ENCODE peak calls at places on chromosomes 5 and 9, in four cellular contexts. K, G, P and B are unnamed samples.

GRCh38 chr5:134568761-134569725 is 43.6 kb downstream of the JADE2 start:
- DNase-seq in K (no peak), G (no peak), P (peak), B (no peak)

GRCh38 chr9:111948958-111949357 is 52.3 kb downstream of the UGCG start:
- DNase-seq in K (no peak), G (no peak), P (no peak), B (no peak)

GRCh38 chr5:55360190-55360589 is 52.4 kb downstream of the MTREX start:
- DNase-seq in K (no peak), G (no peak), P (no peak), B (no peak)

GRCh38 chr5:62082370-62082778 is 223.6 kb upstream of the KIF2A start:
- DNase-seq in K (no peak), G (no peak), P (peak), B (peak)

GRCh38 chr9:101791938-101792337 is 53.5 kb upstream of the GRIN3A start:
- DNase-seq in K (peak), G (peak), P (peak), B (peak)

GRCh38 chr5:97618721-97619120 is 435.7 kb upstream of the RIOK2 start:
- DNase-seq in K (no peak), G (no peak), P (no peak), B (no peak)

GRCh38 chr5:132790201-132790870 is 13.3 kb upstream of the SEPTIN8 start:
- DNase-seq in K (peak), G (no peak), P (no peak), B (no peak)

GRCh38 chr5:14726066-14726838 is 61.7 kb downstream of the OTULIN start:
- DNase-seq in K (no peak), G (no peak), P (no peak), B (no peak)

GRCh38 chr9:89466451-89467277 is 31.2 kb downstream of the SEMA4D start:
- DNase-seq in K (no peak), G (no peak), P (no peak), B (no peak)

GRCh38 chr9:109423877-109424276 is 74.2 kb downstream of the PTPN3 start:
- DNase-seq in K (no peak), G (no peak), P (no peak), B (no peak)

GRCh38 chr5:146027746-146028145 is 77.6 kb downstream of the PLAC8L1 start:
- DNase-seq in K (no peak), G (no peak), P (no peak), B (peak)

GRCh38 chr5:154757647-154758406 is 2.6 kb downstream of the LARP1 start:
- DNase-seq in K (no peak), G (no peak), P (no peak), B (no peak)

GRCh38 chr5:150132740-150133139 is 22.9 kb downstream of the PDGFRB start:
- DNase-seq in K (no peak), G (no peak), P (no peak), B (no peak)

GRCh38 chr9:87063246-87063645 is 115.9 kb upstream of the GAS1 start:
- DNase-seq in K (no peak), G (no peak), P (no peak), B (no peak)

GRCh38 chr5:134099288-134099872 is 15.1 kb upstream of the TCF7 start:
- DNase-seq in K (peak), G (no peak), P (no peak), B (no peak)

GRCh38 chr9:34072410-34072809 is 23.7 kb upstream of the UBAP2 start:
- DNase-seq in K (no peak), G (no peak), P (no peak), B (peak)

GRCh38 chr9:16207161-16207560 is 654.3 kb downstream of the CCDC171 start:
- DNase-seq in K (no peak), G (no peak), P (no peak), B (no peak)

GRCh38 chr5:119022017-119022745 is 33.8 kb upstream of the DTWD2 start:
- DNase-seq in K (peak), G (no peak), P (peak), B (no peak)

GRCh38 chr5:38598994-38599611 is 42.7 kb upstream of the LIFR start:
- DNase-seq in K (no peak), G (peak), P (no peak), B (peak)

GRCh38 chr9:134162926-134163373 is 1.4 kb downstream of the RNU6ATAC start:
- DNase-seq in K (no peak), G (no peak), P (no peak), B (no peak)

GRCh38 chr5:171562822-171563221 is 143.4 kb downstream of the FGF18 start:
- DNase-seq in K (no peak), G (no peak), P (no peak), B (no peak)

GRCh38 chr9:136526625-136527066 is 19.2 kb downstream of the NOTCH1 start:
- DNase-seq in K (no peak), G (no peak), P (no peak), B (no peak)

GRCh38 chr5:73945505-73945904 is 319.5 kb downstream of the ARHGEF28 start:
- DNase-seq in K (peak), G (no peak), P (no peak), B (no peak)

GRCh38 chr5:146249801-146250200 is 46.4 kb downstream of the RBM27 start:
- DNase-seq in K (no peak), G (no peak), P (no peak), B (no peak)

GRCh38 chr9:128007566-128008138 is 26.9 kb upstream of the EEIG1 start:
- DNase-seq in K (peak), G (peak), P (peak), B (peak)

GRCh38 chr5:108521841-108522506 is 140.1 kb upstream of the FBXL17 start:
- DNase-seq in K (peak), G (peak), P (peak), B (peak)

GRCh38 chr9:105419981-105420597 is 27.7 kb upstream of the FSD1L start:
- DNase-seq in K (no peak), G (no peak), P (no peak), B (no peak)

GRCh38 chr9:93801120-93801519 is 154.0 kb downstream of the BARX1 start:
- DNase-seq in K (no peak), G (no peak), P (no peak), B (no peak)

GRCh38 chr5:33524476-33524875 is 83.7 kb downstream of the TARS1 start:
- DNase-seq in K (no peak), G (no peak), P (no peak), B (no peak)

GRCh38 chr5:32222723-32223470 is 48.8 kb upstream of the GOLPH3 start:
- DNase-seq in K (no peak), G (no peak), P (no peak), B (no peak)

GRCh38 chr9:137064027-137064879 is 6.1 kb downstream of the SAPCD2 start:
- DNase-seq in K (peak), G (peak), P (peak), B (no peak)

GRCh38 chr5:96861044-96861443 is 15.3 kb upstream of the ERAP2 start:
- DNase-seq in K (no peak), G (no peak), P (no peak), B (no peak)

GRCh38 chr5:28961806-28962205 is 1923.4 kb upstream of the CDH9 start:
- DNase-seq in K (no peak), G (no peak), P (no peak), B (no peak)

GRCh38 chr5:130571076-130571475 is 594.0 kb downstream of the HINT1 start:
- DNase-seq in K (no peak), G (no peak), P (no peak), B (no peak)

GRCh38 chr5:149485655-149486615 is 65.3 kb downstream of the CSNK1A1 start:
- DNase-seq in K (peak), G (peak), P (peak), B (peak)

GRCh38 chr9:87405677-87406544 is 91.8 kb upstream of the DAPK1 start:
- DNase-seq in K (no peak), G (no peak), P (no peak), B (no peak)

GRCh38 chr5:1875843-1876671 is 6.7 kb downstream of the IRX4 start:
- DNase-seq in K (no peak), G (no peak), P (no peak), B (no peak)

GRCh38 chr9:92289708-92290390 is 3.6 kb downstream of the IARS1 start:
- DNase-seq in K (no peak), G (no peak), P (no peak), B (no peak)

GRCh38 chr9:32725066-32725860 is 58.1 kb upstream of the TMEM215 start:
- DNase-seq in K (no peak), G (no peak), P (no peak), B (no peak)
- TF ChIP-seq ELF1 in K (no peak), G (no peak), P (no peak), B (no peak)

GRCh38 chr9:1535051-1535450 is 480.1 kb upstream of the SMARCA2 start:
- DNase-seq in K (no peak), G (no peak), P (no peak), B (no peak)
- H3K4me2 ChIP-seq in K (no peak), G (no peak), P (no peak), B (no peak)

DNA sequence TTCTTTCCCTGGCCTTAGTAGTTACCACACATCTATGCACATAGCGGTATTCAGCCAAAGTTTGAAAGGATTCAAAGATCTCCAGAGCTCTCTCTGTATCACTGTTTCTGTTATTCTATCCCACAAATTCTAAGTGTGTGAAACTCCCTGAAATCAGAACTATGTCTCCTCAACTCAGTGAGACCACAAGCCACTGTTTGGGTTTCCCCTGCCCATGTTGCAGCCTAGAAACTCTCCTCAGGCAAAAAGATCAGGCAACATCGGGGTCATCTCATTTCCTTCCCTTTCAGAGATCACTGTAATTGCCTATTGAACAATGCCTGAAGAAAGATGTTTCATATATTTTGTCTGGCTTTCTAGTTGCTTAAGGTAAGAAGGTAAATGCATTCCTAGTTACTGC is 135.6 kb downstream of the TMC1 start:
- DNase-seq in K (no peak), G (no peak), P (no peak), B (no peak)
- H2AFZ ChIP-seq in K (no peak), G (no peak), P (no peak), B (no peak)

DNA sequence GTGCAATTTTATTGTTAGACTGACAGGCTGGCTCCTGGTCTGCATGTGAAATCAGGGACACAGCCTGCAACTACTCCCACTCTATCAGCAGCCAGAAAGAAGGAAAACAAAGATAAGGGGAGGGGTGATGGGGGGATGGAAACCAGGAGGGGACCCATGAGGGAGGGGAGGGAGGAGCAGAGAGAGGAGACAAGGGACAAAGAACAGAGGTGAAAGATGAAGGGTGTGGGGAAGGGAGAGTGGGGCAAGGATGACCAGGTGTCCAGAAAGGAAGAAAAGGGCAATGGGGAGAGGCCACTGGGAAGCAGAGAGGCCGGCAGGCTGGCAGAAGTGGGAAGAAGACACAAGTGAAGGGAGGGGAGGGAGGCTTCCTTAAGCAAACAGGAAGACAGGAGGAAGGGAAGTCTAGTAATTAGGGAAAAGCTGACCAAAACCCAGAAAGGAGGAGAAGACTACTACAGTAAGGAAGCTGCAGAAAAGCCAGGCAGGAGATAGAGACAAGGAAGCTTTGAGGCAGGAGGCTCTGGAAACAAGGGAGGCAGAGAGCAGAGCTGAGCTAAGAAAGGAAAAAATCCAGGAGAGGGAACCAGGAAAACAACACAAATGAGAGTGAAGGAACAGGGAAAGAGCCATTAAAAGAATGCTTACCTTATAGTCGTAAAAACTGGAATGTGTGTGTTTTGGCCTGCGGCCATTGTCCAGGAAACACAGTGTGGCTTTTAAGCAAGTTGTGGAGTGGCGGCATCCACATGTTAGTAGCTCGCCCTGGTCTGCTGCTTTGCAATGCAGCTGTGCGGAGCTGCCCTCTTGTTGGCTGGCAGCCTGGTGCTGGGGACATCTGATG is 316.9 kb upstream of the CLINT1 start:
- DNase-seq in K (no peak), G (no peak), P (peak), B (no peak)
- TF ChIP-seq ELF1 in K (no peak), G (no peak), P (no peak), B (no peak)

GRCh38 chr5:135886136-135886535 is 9.5 kb downstream of the IL9 start:
- DNase-seq in K (no peak), G (no peak), P (no peak), B (no peak)

GRCh38 chr5:135885031-135885430 is 10.6 kb downstream of the IL9 start:
- DNase-seq in K (no peak), G (no peak), P (no peak), B (no peak)

GRCh38 chr5:135887881-135888614 is 7.6 kb downstream of the IL9 start:
- DNase-seq in K (peak), G (peak), P (no peak), B (no peak)

GRCh38 chr5:135890296-135890695 is 5.3 kb downstream of the IL9 start:
- DNase-seq in K (no peak), G (no peak), P (no peak), B (no peak)

DNA sequence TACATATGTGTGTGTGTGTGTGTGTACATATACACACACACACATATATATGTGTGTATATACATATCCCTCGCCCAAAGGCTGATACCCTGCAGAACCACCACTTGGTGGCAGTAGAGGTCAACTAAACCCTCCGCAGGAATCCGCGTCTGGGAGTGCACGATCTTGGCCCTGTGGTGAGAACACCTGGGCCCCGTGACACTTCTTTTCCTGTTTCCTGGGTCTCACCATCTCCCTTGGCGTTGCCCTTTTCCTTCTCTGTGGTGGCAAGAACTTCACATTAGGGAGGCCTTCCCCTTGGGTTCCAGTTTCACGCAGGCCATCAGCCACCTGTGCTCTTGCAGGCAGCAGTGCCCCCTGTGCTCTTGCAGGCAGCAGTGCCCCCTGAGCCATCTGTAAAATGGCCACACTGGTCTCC is 8.2 kb downstream of the IL9 start:
- DNase-seq in K (peak), G (peak), P (peak), B (peak)
- H3K4me2 ChIP-seq in K (no peak), G (peak), P (peak), B (peak)

DNA sequence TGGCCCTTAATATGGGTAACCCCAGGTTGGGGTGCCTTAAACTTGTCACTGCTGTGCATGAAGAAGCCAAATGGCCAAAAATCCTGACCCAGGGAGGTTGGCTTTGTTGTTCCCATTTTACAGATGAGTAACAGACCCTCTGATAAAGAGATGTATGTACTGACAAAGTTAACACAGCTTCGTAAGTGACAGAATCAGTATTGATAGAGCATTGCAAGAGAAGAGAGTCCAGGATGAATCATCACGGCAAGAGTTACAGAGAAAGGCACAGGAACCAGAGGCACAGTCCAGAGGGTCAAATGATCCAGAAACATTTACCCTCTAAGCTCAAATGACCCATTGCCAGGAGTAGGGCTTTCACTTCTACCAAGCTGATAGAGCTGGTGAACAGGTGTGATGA is 103.8 kb upstream of the SMC2 start:
- DNase-seq in K (no peak), G (no peak), P (no peak), B (no peak)
- H2AFZ ChIP-seq in K (no peak), G (no peak), P (no peak), B (no peak)

DNA sequence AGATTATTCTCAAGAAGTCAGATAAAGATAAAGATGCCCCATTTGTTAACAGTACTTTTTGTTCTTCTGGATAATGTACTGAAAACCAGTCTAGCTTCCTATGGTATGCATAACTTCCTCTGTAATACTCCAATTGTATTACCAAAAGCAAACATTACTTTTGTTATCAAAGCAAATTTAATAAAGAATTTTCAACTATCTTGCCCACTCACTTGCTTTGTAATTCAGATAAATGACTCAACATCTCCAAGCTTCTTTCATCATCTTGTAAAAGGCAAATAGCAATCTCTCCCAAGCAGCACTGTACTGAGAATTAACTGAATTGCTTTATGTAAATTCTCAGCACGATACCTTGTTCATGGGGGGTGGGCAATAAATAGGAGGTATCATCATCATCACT is 98.3 kb downstream of the NFIB start:
- DNase-seq in K (no peak), G (no peak), P (no peak), B (no peak)
- TF ChIP-seq ELF1 in K (no peak), G (no peak), P (no peak), B (no peak)